ENCODE peak calls at places on chromosomes 12 and 14, in six cellular contexts. One of them, this sample, is unnamed.
A peak's percentile ranks its signal among the peaks of the same experiment; 100 is the strongest.

GRCh38 chr14:94129111-94129757 is at the start of gene IFI27L2:
- DNase-seq in HCT116: peak; percentile 59
- DNase-seq in K562: peak; percentile 69
- DNase-seq in GM12878: no peak
- DNase-seq in endothelial cell of umbilical vein: peak; percentile 59
- DNase-seq in HepG2: peak; percentile 40
- DNase-seq in this sample: no peak

GRCh38 chr12:56377310-56377988 is 14.8 kb upstream of the APOF start:
- DNase-seq in HCT116: peak; percentile 12
- DNase-seq in K562: peak; percentile 89
- DNase-seq in GM12878: no peak
- DNase-seq in endothelial cell of umbilical vein: peak; percentile 29
- DNase-seq in HepG2: no peak
- DNase-seq in this sample: no peak

GRCh38 chr12:26939953-26940352 is 1.7 kb downstream of the FGFR1OP2 start:
- DNase-seq in HCT116: no peak
- DNase-seq in K562: peak; percentile 14
- DNase-seq in GM12878: no peak
- DNase-seq in endothelial cell of umbilical vein: no peak
- DNase-seq in HepG2: no peak
- DNase-seq in this sample: no peak

GRCh38 chr14:100294963-100295330 is 11.3 kb downstream of the SLC25A29 start:
- DNase-seq in HCT116: no peak
- DNase-seq in K562: no peak
- DNase-seq in GM12878: no peak
- DNase-seq in endothelial cell of umbilical vein: no peak
- DNase-seq in HepG2: no peak
- DNase-seq in this sample: no peak

GRCh38 chr14:89915114-89915878 is 39.2 kb downstream of the EFCAB11 start:
- DNase-seq in HCT116: peak; percentile 57
- DNase-seq in K562: peak; percentile 52
- DNase-seq in GM12878: peak; percentile 25
- DNase-seq in endothelial cell of umbilical vein: peak; percentile 79
- DNase-seq in HepG2: peak; percentile 59
- DNase-seq in this sample: no peak

GRCh38 chr12:108587826-108588225 is 10.1 kb downstream of the TMEM119 start:
- DNase-seq in HCT116: no peak
- DNase-seq in K562: no peak
- DNase-seq in GM12878: no peak
- DNase-seq in endothelial cell of umbilical vein: no peak
- DNase-seq in HepG2: no peak
- DNase-seq in this sample: no peak

GRCh38 chr12:108722992-108723766 is 8.1 kb downstream of the CORO1C start:
- DNase-seq in HCT116: no peak
- DNase-seq in K562: no peak
- DNase-seq in GM12878: no peak
- DNase-seq in endothelial cell of umbilical vein: peak; percentile 65
- DNase-seq in HepG2: no peak
- DNase-seq in this sample: no peak

GRCh38 chr12:95178136-95178535 is 39.1 kb downstream of the FGD6 start:
- DNase-seq in HCT116: no peak
- DNase-seq in K562: no peak
- DNase-seq in GM12878: no peak
- DNase-seq in endothelial cell of umbilical vein: no peak
- DNase-seq in HepG2: no peak
- DNase-seq in this sample: no peak

GRCh38 chr14:26200675-26201074 is 397.2 kb downstream of the NOVA1 start:
- DNase-seq in HCT116: no peak
- DNase-seq in K562: no peak
- DNase-seq in GM12878: no peak
- DNase-seq in endothelial cell of umbilical vein: no peak
- DNase-seq in HepG2: no peak
- DNase-seq in this sample: no peak

GRCh38 chr12:85835810-85836715 is at the start of gene RASSF9:
- DNase-seq in HCT116: no peak
- DNase-seq in K562: no peak
- DNase-seq in GM12878: no peak
- DNase-seq in endothelial cell of umbilical vein: peak; percentile 84
- DNase-seq in HepG2: peak; percentile 10
- DNase-seq in this sample: no peak

GRCh38 chr12:54159140-54159539 is 29.6 kb downstream of the SMUG1 start:
- DNase-seq in HCT116: peak; percentile 50
- DNase-seq in K562: peak; percentile 86
- DNase-seq in GM12878: peak; percentile 7
- DNase-seq in endothelial cell of umbilical vein: no peak
- DNase-seq in HepG2: peak; percentile 61
- DNase-seq in this sample: no peak

GRCh38 chr14:62661818-62662217 is 383.4 kb downstream of the KCNH5 start:
- DNase-seq in HCT116: no peak
- DNase-seq in K562: no peak
- DNase-seq in GM12878: no peak
- DNase-seq in endothelial cell of umbilical vein: no peak
- DNase-seq in HepG2: no peak
- DNase-seq in this sample: no peak

GRCh38 chr14:20714593-20715250 is 26.2 kb downstream of the ANG start:
- DNase-seq in HCT116: no peak
- DNase-seq in K562: no peak
- DNase-seq in GM12878: no peak
- DNase-seq in endothelial cell of umbilical vein: peak; percentile 67
- DNase-seq in HepG2: no peak
- DNase-seq in this sample: no peak

GRCh38 chr12:105839629-105840127 is 299.1 kb downstream of the NUAK1 start:
- DNase-seq in HCT116: no peak
- DNase-seq in K562: no peak
- DNase-seq in GM12878: no peak
- DNase-seq in endothelial cell of umbilical vein: no peak
- DNase-seq in HepG2: no peak
- DNase-seq in this sample: no peak

GRCh38 chr14:103856105-103856504 is 8.7 kb upstream of the PPP1R13B start:
- DNase-seq in HCT116: no peak
- DNase-seq in K562: no peak
- DNase-seq in GM12878: no peak
- DNase-seq in endothelial cell of umbilical vein: no peak
- DNase-seq in HepG2: no peak
- DNase-seq in this sample: no peak

GRCh38 chr12:85466906-85467305 is 186.9 kb downstream of the ALX1 start:
- DNase-seq in HCT116: no peak
- DNase-seq in K562: no peak
- DNase-seq in GM12878: no peak
- DNase-seq in endothelial cell of umbilical vein: no peak
- DNase-seq in HepG2: no peak
- DNase-seq in this sample: no peak

GRCh38 chr12:49104822-49105221 is 5.8 kb downstream of the LMBR1L start:
- DNase-seq in HCT116: no peak
- DNase-seq in K562: no peak
- DNase-seq in GM12878: no peak
- DNase-seq in endothelial cell of umbilical vein: no peak
- DNase-seq in HepG2: no peak
- DNase-seq in this sample: no peak

GRCh38 chr12:49108958-49109404 is 1.7 kb downstream of the LMBR1L start:
- DNase-seq in HCT116: no peak
- DNase-seq in K562: peak; percentile 84
- DNase-seq in GM12878: no peak
- DNase-seq in endothelial cell of umbilical vein: peak; percentile 33
- DNase-seq in HepG2: peak; percentile 23
- DNase-seq in this sample: no peak

GRCh38 chr12:49110191-49111155 is at the start of gene LMBR1L:
- DNase-seq in HCT116: peak; percentile 96
- DNase-seq in K562: peak; percentile 99
- DNase-seq in GM12878: peak; percentile 93
- DNase-seq in endothelial cell of umbilical vein: peak; percentile 98
- DNase-seq in HepG2: peak; percentile 97
- DNase-seq in this sample: peak; percentile 92

GRCh38 chr12:49109631-49110172 is 945 bp downstream of the LMBR1L start:
- DNase-seq in HCT116: no peak
- DNase-seq in K562: no peak
- DNase-seq in GM12878: no peak
- DNase-seq in endothelial cell of umbilical vein: peak; percentile 37
- DNase-seq in HepG2: no peak
- DNase-seq in this sample: no peak

DNA sequence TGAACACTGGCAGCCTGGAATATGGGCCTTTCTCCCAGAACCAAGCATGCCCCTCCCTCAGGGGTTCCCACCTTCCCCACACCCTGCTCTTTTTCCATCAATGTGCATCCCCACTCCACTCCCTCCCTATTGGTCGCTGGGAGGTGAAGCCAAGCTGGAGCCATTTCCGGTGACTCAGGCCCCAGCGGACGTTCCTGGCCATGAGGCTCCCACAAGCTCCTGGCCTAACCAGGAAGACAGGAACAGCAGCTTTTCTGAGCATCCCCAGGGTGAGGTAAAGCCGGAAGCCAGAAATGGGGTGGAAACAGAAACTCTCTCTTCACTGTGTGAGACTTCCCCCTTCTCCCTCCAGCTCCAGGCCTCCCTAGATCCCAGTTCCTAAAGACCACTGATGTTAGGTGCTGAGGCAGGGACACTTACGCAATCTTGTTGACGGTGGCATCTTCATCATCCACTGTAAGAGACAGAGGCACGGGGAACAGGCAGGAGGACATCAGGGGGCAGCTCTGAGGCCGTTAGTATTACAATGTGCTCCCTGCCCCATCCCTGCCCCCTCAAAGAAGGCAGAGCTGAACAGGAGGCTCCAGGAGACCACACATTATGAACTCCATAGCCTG is 5.0 kb downstream of the LMBR1L start:
- DNase-seq in HCT116: no peak
- DNase-seq in K562: no peak
- DNase-seq in GM12878: no peak
- DNase-seq in endothelial cell of umbilical vein: peak; percentile 37
- DNase-seq in HepG2: no peak
- DNase-seq in this sample: no peak
- TF ChIP-seq POLR2AphosphoS5 in HCT116: no peak
- TF ChIP-seq POLR2AphosphoS5 in K562: no peak
- TF ChIP-seq POLR2AphosphoS5 in GM12878: no peak
- TF ChIP-seq POLR2AphosphoS5 in endothelial cell of umbilical vein: no peak
- TF ChIP-seq POLR2AphosphoS5 in HepG2: no peak
- TF ChIP-seq POLR2AphosphoS5 in this sample: no peak

GRCh38 chr12:121525411-121525810 is 55.4 kb downstream of the KDM2B start:
- DNase-seq in HCT116: no peak
- DNase-seq in K562: no peak
- DNase-seq in GM12878: no peak
- DNase-seq in endothelial cell of umbilical vein: no peak
- DNase-seq in HepG2: no peak
- DNase-seq in this sample: no peak
- TF ChIP-seq EZH2 in HCT116: no peak
- TF ChIP-seq EZH2 in K562: no peak
- TF ChIP-seq EZH2 in GM12878: no peak
- TF ChIP-seq EZH2 in endothelial cell of umbilical vein: no peak
- TF ChIP-seq EZH2 in HepG2: no peak
- TF ChIP-seq EZH2 in this sample: no peak

DNA sequence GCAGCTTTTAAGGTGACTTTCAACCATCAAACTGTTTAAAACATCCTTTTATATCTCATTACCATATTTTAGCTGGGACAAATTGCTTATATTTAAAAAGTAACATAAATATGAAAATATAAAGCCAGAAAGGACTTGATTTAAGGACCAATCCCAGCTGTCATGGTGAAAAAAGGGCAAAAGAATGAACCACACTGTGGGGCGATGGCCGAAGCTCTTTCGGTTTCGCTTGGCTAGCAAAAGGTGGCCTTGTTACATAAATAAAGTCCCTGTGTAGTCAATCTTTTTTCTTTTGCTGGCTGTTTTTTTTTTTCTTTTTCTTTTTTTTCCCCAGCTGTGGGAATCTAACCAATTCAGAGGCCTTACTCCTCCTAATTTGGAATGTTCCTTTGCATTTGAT is 50.9 kb downstream of the FBXO33 start:
- DNase-seq in HCT116: no peak
- DNase-seq in K562: no peak
- DNase-seq in GM12878: no peak
- DNase-seq in endothelial cell of umbilical vein: no peak
- DNase-seq in HepG2: no peak
- DNase-seq in this sample: no peak
- H3K9ac ChIP-seq in HCT116: no peak overlapping the region
- H3K9ac ChIP-seq in K562: no peak overlapping the region
- H3K9ac ChIP-seq in GM12878: no peak overlapping the region
- H3K9ac ChIP-seq in endothelial cell of umbilical vein: no peak overlapping the region
- H3K9ac ChIP-seq in HepG2: no peak overlapping the region
- H3K9ac ChIP-seq in this sample: no peak overlapping the region

DNA sequence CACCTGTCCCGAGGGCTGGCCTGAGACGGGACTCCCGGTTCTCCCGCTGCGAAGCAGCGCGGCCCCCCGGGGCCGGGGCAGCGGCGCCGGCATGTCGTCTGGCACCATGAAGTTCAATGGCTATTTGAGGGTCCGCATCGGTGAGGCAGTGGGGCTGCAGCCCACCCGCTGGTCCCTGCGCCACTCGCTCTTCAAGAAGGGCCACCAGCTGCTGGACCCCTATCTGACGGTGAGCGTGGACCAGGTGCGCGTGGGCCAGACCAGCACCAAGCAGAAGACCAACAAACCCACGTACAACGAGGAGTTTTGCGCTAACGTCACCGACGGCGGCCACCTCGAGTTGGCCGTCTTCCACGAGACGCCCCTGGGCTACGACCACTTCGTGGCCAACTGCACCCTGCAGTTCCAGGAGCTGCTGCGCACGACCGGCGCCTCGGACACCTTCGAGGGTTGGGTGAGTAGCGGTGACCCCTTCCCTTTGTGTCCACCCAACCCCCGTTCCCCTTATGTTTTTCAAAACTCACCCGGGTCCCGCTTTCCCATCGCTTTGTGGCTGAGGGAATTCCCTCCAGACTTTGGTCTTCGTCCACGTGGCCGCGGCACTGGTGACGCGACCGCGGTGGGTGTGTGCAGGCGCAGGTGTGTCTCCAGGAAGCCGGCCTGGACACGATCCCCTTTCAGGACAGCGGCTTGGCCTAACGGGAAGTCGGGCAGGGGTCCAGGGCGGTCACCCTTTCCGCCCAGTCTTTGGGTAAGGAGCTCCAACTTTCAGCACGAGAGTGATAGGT is 826 bp downstream of the PRKCH start:
- DNase-seq in HCT116: no peak
- DNase-seq in K562: no peak
- DNase-seq in GM12878: no peak
- DNase-seq in endothelial cell of umbilical vein: no peak
- DNase-seq in HepG2: no peak
- DNase-seq in this sample: no peak
- TF ChIP-seq POLR2AphosphoS5 in HCT116: no peak
- TF ChIP-seq POLR2AphosphoS5 in K562: no peak
- TF ChIP-seq POLR2AphosphoS5 in GM12878: no peak
- TF ChIP-seq POLR2AphosphoS5 in endothelial cell of umbilical vein: no peak
- TF ChIP-seq POLR2AphosphoS5 in HepG2: no peak
- TF ChIP-seq POLR2AphosphoS5 in this sample: no peak

DNA sequence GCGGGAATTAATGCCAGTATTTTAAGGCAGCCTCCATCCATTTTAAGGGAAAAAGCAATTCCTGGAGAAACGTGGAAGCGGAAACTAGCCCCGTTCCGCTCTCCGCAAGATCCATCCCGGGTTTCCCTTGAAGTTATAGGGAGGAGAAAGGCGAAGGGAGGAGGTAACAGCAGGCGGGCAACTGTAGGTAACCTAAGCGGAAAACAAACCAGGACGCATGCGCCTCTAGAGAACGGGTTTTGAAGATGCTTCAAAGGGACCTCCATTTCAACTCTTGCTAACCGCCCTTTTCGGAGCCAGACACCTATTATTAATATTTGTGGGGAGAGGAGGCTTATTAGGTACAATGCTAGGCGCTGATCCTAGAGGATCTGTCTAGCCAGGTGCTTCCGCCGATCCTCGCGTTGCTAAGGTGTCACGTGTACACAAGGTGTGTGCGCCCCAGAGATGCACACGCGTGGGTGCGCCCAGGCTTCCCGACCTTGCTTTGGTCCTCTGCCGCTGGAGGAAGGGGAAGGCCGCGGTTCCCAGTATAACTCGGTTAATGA is 6.2 kb downstream of the TBX5 start:
- DNase-seq in HCT116: peak; percentile 62
- DNase-seq in K562: peak; percentile 12
- DNase-seq in GM12878: no peak
- DNase-seq in endothelial cell of umbilical vein: no peak
- DNase-seq in HepG2: no peak
- DNase-seq in this sample: no peak
- TF ChIP-seq EZH2 in HCT116: no peak
- TF ChIP-seq EZH2 in K562: no peak
- TF ChIP-seq EZH2 in GM12878: no peak
- TF ChIP-seq EZH2 in endothelial cell of umbilical vein: no peak
- TF ChIP-seq EZH2 in HepG2: peak; percentile 60
- TF ChIP-seq EZH2 in this sample: no peak

This sample was measured in SK-N-MC.